ENCODE peak calls at places on chromosomes 7 and 10, in five cellular contexts. R is psoas muscle, N is transverse colon, O is cardiac muscle cell, Z is tibial artery. K is an unnamed sample.

GRCh38 chr7:156781972-156782371 is 111.0 kb downstream of the LMBR1 start:
- DNase-seq in Z (no peak), O (no peak), R (no peak), N (no peak), K (no peak)

GRCh38 chr10:95236068-95236903 is 42.2 kb downstream of the ACSM6 start:
- DNase-seq in R (no peak), O (peak; percentile 37), Z (no peak), N (no peak), K (no peak)

GRCh38 chr7:33836797-33837355 is 68.5 kb upstream of the BMPER start:
- DNase-seq in R (no peak), Z (no peak), O (no peak), N (no peak), K (no peak)

GRCh38 chr10:47424231-47424630 is 40.1 kb upstream of the ZNF488 start:
- DNase-seq in Z (no peak), R (no peak), O (no peak), N (no peak), K (no peak)

GRCh38 chr7:98619450-98620321 is 2.6 kb downstream of the NPTX2 start:
- DNase-seq in R (no peak), Z (no peak), O (peak; percentile 75), N (no peak), K (no peak)

GRCh38 chr7:157405914-157406810 is 69.4 kb downstream of the DNAJB6 start:
- DNase-seq in Z (no peak), O (no peak), N (no peak), R (peak; percentile 52), K (no peak)

GRCh38 chr7:38463277-38464224 is 167.6 kb downstream of the AMPH start:
- DNase-seq in N (peak; percentile 51), Z (peak; percentile 70), R (peak; percentile 63), O (peak; percentile 88), K (peak; percentile 21)

GRCh38 chr7:14630048-14630447 is 272.5 kb downstream of the DGKB start:
- DNase-seq in O (no peak), Z (no peak), N (no peak), R (no peak), K (no peak)

GRCh38 chr7:12623885-12624498 is 53.5 kb downstream of the SCIN start:
- DNase-seq in R (no peak), Z (no peak), O (peak; percentile 33), N (no peak), K (no peak)

GRCh38 chr10:104330168-104331117 is 7.8 kb downstream of the ITPRIP start:
- DNase-seq in R (peak; percentile 71), Z (peak; percentile 87), O (peak; percentile 89), N (peak; percentile 54), K (peak; percentile 69)

GRCh38 chr10:99694171-99694570 is 34.9 kb downstream of the ENTPD7 start:
- DNase-seq in Z (no peak), O (peak; percentile 35), R (no peak), N (no peak), K (no peak)

GRCh38 chr10:87740232-87740631 is 77.8 kb downstream of the ATAD1 start:
- DNase-seq in R (no peak), O (peak; percentile 86), N (no peak), Z (no peak), K (no peak)

GRCh38 chr7:114648680-114649079 is 234.1 kb downstream of the FOXP2 start:
- DNase-seq in O (no peak), R (no peak), Z (no peak), N (no peak), K (no peak)

GRCh38 chr7:132545756-132546155 is 30.5 kb downstream of the PLXNA4 start:
- DNase-seq in N (no peak), R (no peak), Z (no peak), O (no peak), K (no peak)

GRCh38 chr7:133601607-133602006 is 348.7 kb downstream of the EXOC4 start:
- DNase-seq in N (no peak), O (no peak), R (no peak), Z (no peak), K (no peak)

GRCh38 chr10:71973777-71974488 is 9.7 kb downstream of the CHST3 start:
- DNase-seq in O (no peak), R (no peak), Z (no peak), N (no peak), K (no peak)

GRCh38 chr10:71974489-71975011 is 10.4 kb downstream of the CHST3 start:
- DNase-seq in Z (no peak), O (peak; percentile 27), R (peak; percentile 82), N (no peak), K (no peak)

GRCh38 chr10:71972746-71973695 is 8.8 kb downstream of the CHST3 start:
- DNase-seq in R (no peak), O (no peak), N (no peak), Z (no peak), K (no peak)

GRCh38 chr10:71975891-71976725 is 11.9 kb downstream of the CHST3 start:
- DNase-seq in N (peak; percentile 45), O (peak; percentile 67), Z (peak; percentile 67), R (peak; percentile 69), K (no peak)

DNA sequence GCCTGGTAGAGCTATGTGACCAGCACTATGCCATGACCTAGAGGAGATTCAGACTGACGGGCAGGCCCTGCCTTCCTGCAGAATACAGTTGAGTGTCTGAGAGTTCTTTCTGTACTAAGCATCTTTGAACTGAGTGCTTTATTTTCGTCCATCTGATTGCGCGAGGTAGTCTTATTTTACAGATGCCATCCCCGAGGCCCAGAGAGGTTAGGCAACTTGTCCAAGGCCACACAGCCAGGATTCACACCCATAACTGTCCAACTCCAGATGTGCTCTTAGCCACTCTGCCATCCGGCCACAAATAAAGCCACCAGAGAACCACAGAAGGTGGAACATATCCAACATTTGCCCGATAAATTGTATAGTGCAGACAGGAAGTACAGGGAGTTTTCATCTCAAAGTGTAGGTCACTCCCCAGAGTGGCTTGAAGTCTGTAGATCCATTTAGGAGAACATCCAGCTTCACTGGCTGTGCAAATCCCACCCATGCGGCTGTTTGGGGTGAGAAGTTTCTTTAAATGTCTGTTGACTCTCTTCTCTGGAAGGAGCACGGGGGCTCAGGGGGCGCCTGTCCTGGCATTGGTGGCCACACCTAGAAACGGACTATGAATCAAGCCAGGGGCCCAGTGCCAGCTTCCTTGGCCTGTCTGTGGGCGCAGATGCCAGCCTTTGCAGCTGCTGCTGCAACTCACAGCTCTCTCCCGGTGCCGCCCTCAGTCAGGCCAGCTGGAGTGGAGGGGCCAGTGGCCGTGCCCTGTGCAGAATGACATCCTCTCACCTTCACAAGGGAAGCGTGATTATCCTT is 11.1 kb downstream of the CHST3 start:
- DNase-seq in O (peak; percentile 24), Z (peak; percentile 62), R (peak; percentile 89), N (peak; percentile 55), K (no peak)
- H3K27ac ChIP-seq in O (no peak overlapping the region), Z (peak overlapping the region; percentile 79), R (peak overlapping the region; percentile 87), N (peak overlapping the region; percentile 76), K (peak overlapping the region; percentile 38)

GRCh38 chr10:59088912-59089573 is 87.4 kb upstream of the PHYHIPL start:
- DNase-seq in Z (no peak), R (no peak), N (no peak), O (no peak), K (no peak)

GRCh38 chr10:59091239-59091638 is 85.2 kb upstream of the PHYHIPL start:
- DNase-seq in Z (no peak), N (no peak), O (no peak), R (no peak), K (no peak)

GRCh38 chr10:59085641-59086502 is 90.6 kb upstream of the PHYHIPL start:
- DNase-seq in Z (no peak), N (no peak), O (no peak), R (no peak), K (no peak)

GRCh38 chr10:59096631-59097030 is 79.8 kb upstream of the PHYHIPL start:
- DNase-seq in R (no peak), O (no peak), N (no peak), Z (no peak), K (no peak)

DNA sequence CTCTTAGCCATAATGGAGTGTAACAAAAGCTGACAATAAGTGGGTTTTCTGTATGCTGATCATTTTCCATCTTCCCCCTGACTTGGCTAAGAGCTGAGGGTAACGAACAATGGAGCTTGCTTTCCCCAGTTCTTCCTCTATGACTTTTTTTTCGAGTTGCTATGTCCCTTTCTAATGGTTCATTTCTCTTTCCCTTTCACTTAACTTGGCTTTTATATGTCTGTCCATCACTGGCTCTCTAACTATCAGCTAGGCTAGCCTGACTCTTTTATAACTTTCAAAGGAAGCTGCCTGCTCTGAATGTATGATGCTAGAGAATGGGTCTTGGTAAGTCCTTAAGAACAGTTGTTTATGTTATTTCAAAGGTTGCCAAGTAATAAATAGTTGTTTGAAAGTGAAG is 85.6 kb upstream of the PHYHIPL start:
- DNase-seq in R (no peak), N (no peak), Z (no peak), O (no peak), K (no peak)
- H3K27ac ChIP-seq in R (no peak overlapping the region), N (no peak overlapping the region), Z (peak overlapping the region; percentile 61), O (no peak overlapping the region), K (no peak overlapping the region)

GRCh38 chr10:3528271-3528670 is 256.7 kb downstream of the KLF6 start:
- DNase-seq in R (no peak), Z (no peak), N (no peak), O (no peak), K (no peak)

GRCh38 chr10:3527869-3528268 is 257.1 kb downstream of the KLF6 start:
- DNase-seq in O (no peak), R (no peak), N (no peak), Z (no peak), K (no peak)

GRCh38 chr10:3525832-3526449 is 259.1 kb downstream of the KLF6 start:
- DNase-seq in O (peak; percentile 95), N (peak; percentile 26), R (peak; percentile 44), Z (peak; percentile 70), K (peak; percentile 51)

GRCh38 chr10:3527144-3527543 is 257.9 kb downstream of the KLF6 start:
- DNase-seq in N (no peak), O (peak; percentile 59), R (no peak), Z (no peak), K (no peak)

DNA sequence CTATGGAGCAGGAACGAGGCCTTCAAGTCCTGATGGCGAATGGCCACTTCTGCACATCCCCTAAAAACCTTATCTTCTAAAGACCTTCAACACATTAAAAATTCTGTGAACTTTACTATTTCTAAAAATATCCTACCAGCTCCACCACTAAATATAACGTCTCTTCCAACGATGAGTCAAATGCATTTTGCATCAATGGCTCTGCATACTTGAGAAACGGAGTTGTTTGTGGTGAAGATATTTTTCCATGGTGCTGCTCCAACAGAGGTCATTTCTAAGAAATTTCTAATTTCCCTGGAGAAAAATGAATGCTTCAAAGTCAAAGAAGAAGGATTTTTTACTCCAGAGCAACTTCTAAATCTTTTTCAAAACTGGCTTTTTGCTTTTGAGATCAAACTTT is 258.3 kb downstream of the KLF6 start:
- DNase-seq in N (no peak), O (peak; percentile 86), R (no peak), Z (no peak), K (peak; percentile 31)
- H3K27ac ChIP-seq in N (peak overlapping the region; percentile 74), O (no peak overlapping the region), R (peak overlapping the region; percentile 61), Z (peak overlapping the region; percentile 48), K (peak overlapping the region; percentile 83)

DNA sequence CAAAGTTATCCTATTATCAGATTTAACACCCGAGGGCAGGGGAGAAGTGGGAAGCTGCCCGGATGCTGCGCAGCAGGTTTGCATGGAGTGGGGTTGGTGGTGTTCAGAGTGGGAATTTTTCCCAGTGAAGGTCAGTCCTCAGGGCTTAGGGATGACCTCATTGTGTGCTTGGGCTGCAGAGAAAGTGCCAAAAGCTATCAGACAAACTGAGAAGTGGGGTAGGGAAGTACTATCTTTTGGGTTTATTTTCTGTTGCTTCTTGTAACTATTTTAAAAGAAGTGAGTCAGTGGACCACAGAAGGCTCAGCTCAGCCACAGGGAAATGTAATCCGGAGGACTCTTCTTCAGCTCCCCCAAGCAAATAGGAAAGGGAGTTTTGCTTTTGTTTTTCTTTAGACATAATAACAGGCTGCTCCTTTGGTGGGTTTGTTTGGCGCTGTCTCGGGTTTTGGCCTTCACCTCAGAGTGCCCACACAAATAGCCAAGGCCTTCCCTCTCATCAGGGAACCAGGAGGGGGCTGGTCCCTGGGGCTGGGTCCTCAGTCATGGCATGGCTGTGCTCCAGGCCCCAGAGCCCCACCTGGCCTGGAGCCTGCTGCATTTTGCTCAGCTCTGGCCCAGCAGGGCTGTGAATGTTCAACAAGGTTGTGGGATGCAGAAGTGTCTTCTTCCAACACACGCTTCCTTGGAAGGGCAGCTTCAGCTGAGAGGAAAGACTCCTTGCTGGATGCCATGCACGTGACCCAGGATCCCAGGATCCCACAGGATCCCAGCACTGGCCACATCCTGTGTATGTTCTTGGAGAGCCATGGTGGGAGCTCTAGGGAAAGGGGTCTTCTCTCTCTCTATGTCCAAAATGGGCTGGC is 5.4 kb upstream of the FAM170B start:
- DNase-seq in O (peak; percentile 32), R (no peak), N (no peak), Z (no peak), K (no peak)
- H3K27ac ChIP-seq in O (no peak overlapping the region), R (peak overlapping the region; percentile 30), N (peak overlapping the region; percentile 60), Z (no peak overlapping the region), K (no peak overlapping the region)